ENCODE peak calls at places on chromosomes 5 and 9, in seven cellular contexts. U, J, I, G, Q, S and P are unnamed samples.

GRCh38 chr5:78771260-78772240 is 123.0 kb upstream of the LHFPL2 start:
- DNase-seq in U (no peak), J (peak; percentile 66), I (no peak), G (no peak), Q (peak; percentile 82), S (no peak), P (peak; percentile 20)

GRCh38 chr5:137735531-137736284 is at the start of gene KLHL3:
- DNase-seq in U (no peak), J (peak; percentile 46), I (no peak), G (no peak), Q (peak; percentile 76), S (peak; percentile 46), P (peak; percentile 16)

GRCh38 chr5:63121471-63121870 is 542.9 kb downstream of the LRRC70 start:
- DNase-seq in U (no peak), J (no peak), I (no peak), G (no peak), Q (no peak), S (no peak), P (no peak)

GRCh38 chr5:112948455-112948854 is 26.4 kb upstream of the REEP5 start:
- DNase-seq in U (no peak), J (no peak), I (no peak), G (no peak), Q (no peak), S (no peak), P (no peak)

GRCh38 chr9:27407966-27408365 is 111.0 kb upstream of the EQTN start:
- DNase-seq in U (no peak), J (no peak), I (peak; percentile 50), G (no peak), Q (no peak), S (no peak), P (no peak)

GRCh38 chr5:115194671-115195070 is 25.0 kb upstream of the TRIM36 start:
- DNase-seq in U (no peak), J (peak; percentile 71), I (no peak), G (no peak), Q (no peak), S (no peak), P (no peak)

GRCh38 chr9:16241231-16241630 is 629.2 kb downstream of the BNC2 start:
- DNase-seq in U (no peak), J (no peak), I (peak; percentile 51), G (no peak), Q (no peak), S (no peak), P (no peak)

GRCh38 chr5:173913686-173914321 is 25.7 kb downstream of the CPEB4 start:
- DNase-seq in U (no peak), J (no peak), I (no peak), G (no peak), Q (no peak), S (no peak), P (no peak)

GRCh38 chr5:154429341-154429740 is 16.5 kb upstream of the SAP30L start:
- DNase-seq in U (no peak), J (no peak), I (no peak), G (no peak), Q (no peak), S (no peak), P (no peak)

GRCh38 chr5:180328296-180329137 is 24.6 kb downstream of the GFPT2 start:
- DNase-seq in U (peak; percentile 77), J (peak; percentile 88), I (peak; percentile 89), G (peak; percentile 63), Q (peak; percentile 95), S (peak; percentile 69), P (peak; percentile 75)

GRCh38 chr5:150603052-150603451 is 37.4 kb upstream of the SYNPO start:
- DNase-seq in U (no peak), J (no peak), I (no peak), G (no peak), Q (peak; percentile 88), S (no peak), P (no peak)

GRCh38 chr9:118595719-118596305 is 773.4 kb downstream of the BRINP1 start:
- DNase-seq in U (no peak), J (no peak), I (peak; percentile 65), G (peak; percentile 5), Q (no peak), S (no peak), P (no peak)

GRCh38 chr9:15253197-15253596 is 53.8 kb downstream of the TTC39B start:
- DNase-seq in U (no peak), J (no peak), I (no peak), G (no peak), Q (no peak), S (no peak), P (no peak)

GRCh38 chr5:124664287-124664686 is 82.2 kb downstream of the ZNF608 start:
- DNase-seq in U (no peak), J (no peak), I (no peak), G (no peak), Q (no peak), S (no peak), P (no peak)

GRCh38 chr5:137439645-137440044 is 59.5 kb downstream of the SPOCK1 start:
- DNase-seq in U (no peak), J (no peak), I (no peak), G (no peak), Q (no peak), S (no peak), P (no peak)

GRCh38 chr9:81557452-81557956 is 131.8 kb downstream of the TLE1 start:
- DNase-seq in U (no peak), J (no peak), I (no peak), G (no peak), Q (no peak), S (no peak), P (no peak)

GRCh38 chr9:108045851-108046250 is 556.3 kb upstream of the KLF4 start:
- DNase-seq in U (no peak), J (no peak), I (no peak), G (no peak), Q (no peak), S (no peak), P (no peak)

GRCh38 chr5:112795944-112796678 is 58.4 kb downstream of the APC start:
- DNase-seq in U (no peak), J (no peak), I (peak; percentile 19), G (no peak), Q (no peak), S (no peak), P (no peak)

GRCh38 chr5:132500931-132501628 is 10.5 kb upstream of the IRF1 start:
- DNase-seq in U (no peak), J (peak; percentile 73), I (peak; percentile 71), G (peak; percentile 33), Q (peak; percentile 93), S (peak; percentile 69), P (no peak)

GRCh38 chr5:88676637-88677481 is 206.1 kb downstream of the MEF2C start:
- DNase-seq in U (no peak), J (no peak), I (no peak), G (no peak), Q (no peak), S (no peak), P (no peak)

GRCh38 chr5:109691248-109691574 is 1.5 kb downstream of the MAN2A1 start:
- DNase-seq in U (no peak), J (no peak), I (no peak), G (no peak), Q (no peak), S (no peak), P (no peak)

GRCh38 chr5:135878156-135878620 is 17.5 kb downstream of the IL9 start:
- DNase-seq in U (no peak), J (no peak), I (no peak), G (no peak), Q (no peak), S (no peak), P (no peak)

DNA sequence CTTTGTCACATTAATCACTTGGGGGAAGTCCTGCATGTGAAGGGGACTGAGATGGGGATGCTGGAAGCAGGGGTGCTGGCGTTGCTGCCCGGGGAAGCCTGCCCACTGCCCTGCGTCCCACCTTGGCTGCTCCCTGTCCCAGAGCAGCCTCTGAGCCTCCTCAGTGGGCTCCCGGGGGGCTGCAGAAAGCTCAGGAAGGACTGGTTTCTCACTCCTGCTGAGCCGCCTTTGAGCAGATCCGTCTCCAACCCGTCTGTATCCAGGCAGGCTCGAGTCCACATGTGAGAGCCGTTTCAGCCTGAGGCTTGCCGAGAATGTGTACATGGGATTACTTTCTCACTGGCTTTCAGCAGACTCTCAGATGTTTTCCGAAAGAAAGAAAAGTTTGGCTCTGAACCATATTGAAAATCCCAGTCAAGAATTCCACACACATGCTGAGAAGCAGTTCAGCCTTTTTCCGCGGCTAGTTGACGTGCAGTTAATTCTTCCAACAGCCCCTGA is 95.3 kb upstream of the COL5A1 start:
- DNase-seq in U (no peak), J (no peak), I (no peak), G (no peak), Q (peak; percentile 43), S (no peak), P (no peak)
- H3K27ac ChIP-seq in U (peak overlapping the region; percentile 83), J (peak overlapping the region; percentile 77), I (peak overlapping the region; percentile 32), G (no peak overlapping the region), Q (no peak overlapping the region), S (peak overlapping the region; percentile 52), P (peak overlapping the region; percentile 69)

GRCh38 chr9:128818099-128818838 is at the start of gene ENDOG:
- DNase-seq in U (peak; percentile 97), J (peak; percentile 99), I (peak; percentile 98), G (peak; percentile 96), Q (peak; percentile 99), S (peak; percentile 98), P (peak; percentile 96)
- TF ChIP-seq POLR2A in U (no peak), J (no peak), I (peak; percentile 96), G (peak; percentile 95), Q (peak; percentile 24), S (peak; percentile 66), P (peak; percentile 93)

DNA sequence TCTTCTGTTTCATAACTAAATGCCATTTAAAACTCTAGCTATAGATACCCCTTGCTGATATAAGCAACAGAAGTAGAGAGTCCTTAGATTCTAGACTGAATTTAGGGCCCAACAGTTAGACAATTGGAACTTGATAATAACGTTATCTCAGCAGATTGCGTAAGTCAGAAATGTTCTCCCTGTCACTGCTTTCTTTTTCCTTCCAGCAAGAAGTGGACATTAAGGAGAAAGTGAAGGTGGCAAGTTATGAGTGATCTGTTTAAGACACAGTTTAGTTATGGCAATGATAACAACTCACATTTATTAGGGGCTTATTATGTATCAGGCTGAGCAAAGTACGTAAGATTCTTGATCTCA is 6.9 kb upstream of the GLIS3 start:
- DNase-seq in U (no peak), J (no peak), I (no peak), G (no peak), Q (no peak), S (no peak), P (no peak)
- H3K27ac ChIP-seq in U (no peak overlapping the region), J (no peak overlapping the region), I (no peak overlapping the region), G (no peak overlapping the region), Q (no peak overlapping the region), S (no peak overlapping the region), P (no peak overlapping the region)

DNA sequence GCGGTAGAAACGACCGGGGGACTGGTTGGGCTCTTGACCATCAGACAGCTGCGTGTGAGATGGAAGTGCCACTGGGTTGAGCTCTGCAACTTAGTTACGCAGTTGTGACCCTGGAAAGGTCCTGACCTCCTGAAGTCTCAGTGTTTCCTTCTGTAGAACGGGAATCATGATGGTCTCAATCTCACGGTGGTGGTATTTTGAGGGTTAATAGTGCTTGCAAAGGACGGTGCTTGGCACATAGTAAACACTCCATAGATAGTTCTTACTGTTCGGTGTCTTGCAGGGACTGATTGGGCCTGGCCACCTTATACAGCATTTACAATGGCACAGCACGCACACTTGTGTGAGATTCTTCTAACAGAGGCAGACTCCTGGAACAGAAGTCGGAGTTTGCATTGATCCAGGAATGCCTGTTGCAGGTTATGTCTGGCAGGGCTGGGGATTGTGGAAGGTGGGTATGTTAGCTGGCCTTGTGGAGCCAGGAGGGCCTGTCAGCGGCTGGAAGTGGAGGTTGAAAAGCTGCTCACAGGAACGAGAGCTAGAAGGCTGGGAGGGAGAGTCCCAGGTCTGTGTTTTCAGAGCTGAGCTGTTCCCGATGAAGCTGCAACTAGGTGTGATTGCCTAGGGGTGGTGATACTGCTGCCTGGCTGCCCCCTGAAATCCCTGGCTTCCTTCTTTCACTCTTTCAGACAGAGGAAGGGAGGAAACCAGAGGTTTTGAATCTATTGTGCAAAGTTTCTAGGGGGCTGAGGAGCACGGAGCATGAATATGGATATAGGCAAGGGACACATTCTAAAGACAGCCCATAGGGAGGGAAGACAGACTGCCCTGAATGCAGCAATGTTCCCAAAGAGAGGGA is 1.0 kb upstream of the TXN start:
- DNase-seq in U (no peak), J (peak; percentile 32), I (no peak), G (peak; percentile 7), Q (peak; percentile 79), S (peak; percentile 38), P (peak; percentile 17)
- TF ChIP-seq POLR2A in U (no peak), J (no peak), I (peak; percentile 35), G (no peak), Q (no peak), S (no peak), P (no peak)